ENCODE peak calls at places on chromosome 6, in five cellular contexts. F is AG10803, N is left lung, S is type B pancreatic cell, Y is heart left ventricle. G is an unnamed sample.

GRCh38 chr6:158869010-158869603 is 49.9 kb upstream of the EZR start:
- DNase-seq in F (no peak), N (no peak), S (no peak), Y (no peak), G (peak)

GRCh38 chr6:110064744-110065524 is 86.8 kb downstream of the GPR6 start:
- DNase-seq in F (no peak), N (no peak), S (no peak), Y (no peak), G (no peak)

GRCh38 chr6:111952326-111952725 is 79.1 kb upstream of the FYN start:
- DNase-seq in F (no peak), N (no peak), S (no peak), Y (no peak), G (no peak)

GRCh38 chr6:115643762-115644161 is 416.9 kb downstream of the FRK start:
- DNase-seq in F (peak), N (no peak), S (no peak), Y (no peak), G (no peak)

GRCh38 chr6:21999012-21999528 is 297.8 kb downstream of the PRL start:
- DNase-seq in F (peak), N (no peak), S (no peak), Y (peak), G (no peak)

GRCh38 chr6:19845271-19846046 is 8.3 kb downstream of the ID4 start:
- DNase-seq in F (peak), N (no peak), S (no peak), Y (no peak), G (no peak)

GRCh38 chr6:35058827-35059522 is 82.2 kb downstream of the TCP11 start:
- DNase-seq in F (no peak), N (no peak), S (no peak), Y (no peak), G (no peak)

GRCh38 chr6:155256122-155256795 is 7.6 kb upstream of the CLDN20 start:
- DNase-seq in F (peak), N (no peak), S (no peak), Y (no peak), G (no peak)

GRCh38 chr6:158819213-158819976 is at the start of gene EZR:
- DNase-seq in F (peak), N (peak), S (peak), Y (peak), G (no peak)

GRCh38 chr6:6851059-6851658 is 256.6 kb upstream of the RREB1 start:
- DNase-seq in F (peak), N (peak), S (no peak), Y (peak), G (peak)

GRCh38 chr6:16408766-16409165 is 170.4 kb downstream of the GMPR start:
- DNase-seq in F (no peak), N (no peak), S (no peak), Y (no peak), G (no peak)

GRCh38 chr6:1271071-1271763 is 40.7 kb upstream of the FOXQ1 start:
- DNase-seq in F (no peak), N (no peak), S (no peak), Y (no peak), G (no peak)

GRCh38 chr6:166656269-166657206 is 29.5 kb upstream of the RPS6KA2 start:
- DNase-seq in F (peak), N (no peak), S (no peak), Y (no peak), G (no peak)

GRCh38 chr6:170290306-170291128 is at the start of gene DLL1:
- DNase-seq in F (peak), N (no peak), S (no peak), Y (peak), G (no peak)

GRCh38 chr6:76814496-76815458 is 648.5 kb downstream of the HTR1B start:
- DNase-seq in F (peak), N (no peak), S (no peak), Y (no peak), G (no peak)

GRCh38 chr6:33313105-33313708 is 671 bp downstream of the TAPBP start:
- DNase-seq in F (no peak), N (peak), S (no peak), Y (peak), G (no peak)

GRCh38 chr6:43178150-43178549 is 3.8 kb upstream of the CUL9 start:
- DNase-seq in F (no peak), N (no peak), S (no peak), Y (no peak), G (no peak)
- TF ChIP-seq CTCF in F (no peak), N (no peak), S (no peak), Y (no peak), G (no peak)

GRCh38 chr6:116680880-116681672 is at the start of gene KPNA5:
- DNase-seq in F (peak), N (peak), S (peak), Y (peak), G (no peak)
- TF ChIP-seq CTCF in F (no peak), N (no peak), S (no peak), Y (no peak), G (no peak)

GRCh38 chr6:150058231-150058792 is 10.6 kb downstream of the ULBP3 start:
- DNase-seq in F (no peak), N (no peak), S (no peak), Y (no peak), G (no peak)

GRCh38 chr6:150057501-150057951 is 11.4 kb downstream of the ULBP3 start:
- DNase-seq in F (no peak), N (no peak), S (no peak), Y (no peak), G (no peak)

GRCh38 chr6:150056156-150056555 is 12.8 kb downstream of the ULBP3 start:
- DNase-seq in F (no peak), N (no peak), S (no peak), Y (no peak), G (no peak)

GRCh38 chr6:150056916-150057315 is 12.0 kb downstream of the ULBP3 start:
- DNase-seq in F (no peak), N (no peak), S (no peak), Y (no peak), G (no peak)

DNA sequence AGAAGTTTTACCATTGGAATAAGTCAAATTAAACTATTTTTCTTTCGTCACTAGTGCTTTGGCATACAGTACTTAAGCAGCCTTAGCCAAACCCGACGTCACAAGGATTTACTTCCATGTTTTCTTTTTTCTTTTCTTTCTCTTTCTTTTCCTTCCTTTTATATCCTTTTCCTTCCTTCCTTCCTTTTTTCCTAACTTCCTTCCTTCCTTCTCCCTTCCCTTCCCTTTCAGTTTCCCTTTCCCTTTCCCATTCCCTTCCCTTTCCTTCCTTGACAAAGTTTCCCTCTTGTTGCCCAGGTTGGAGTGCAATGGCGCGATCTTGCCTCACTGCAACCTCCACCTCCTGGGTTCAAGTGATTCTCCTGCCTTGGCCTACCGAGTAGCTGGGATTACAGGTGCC is 9.9 kb downstream of the ULBP3 start:
- DNase-seq in F (no peak), N (no peak), S (no peak), Y (no peak), G (no peak)
- TF ChIP-seq CTCF in F (no peak), N (no peak), S (no peak), Y (no peak), G (no peak)

DNA sequence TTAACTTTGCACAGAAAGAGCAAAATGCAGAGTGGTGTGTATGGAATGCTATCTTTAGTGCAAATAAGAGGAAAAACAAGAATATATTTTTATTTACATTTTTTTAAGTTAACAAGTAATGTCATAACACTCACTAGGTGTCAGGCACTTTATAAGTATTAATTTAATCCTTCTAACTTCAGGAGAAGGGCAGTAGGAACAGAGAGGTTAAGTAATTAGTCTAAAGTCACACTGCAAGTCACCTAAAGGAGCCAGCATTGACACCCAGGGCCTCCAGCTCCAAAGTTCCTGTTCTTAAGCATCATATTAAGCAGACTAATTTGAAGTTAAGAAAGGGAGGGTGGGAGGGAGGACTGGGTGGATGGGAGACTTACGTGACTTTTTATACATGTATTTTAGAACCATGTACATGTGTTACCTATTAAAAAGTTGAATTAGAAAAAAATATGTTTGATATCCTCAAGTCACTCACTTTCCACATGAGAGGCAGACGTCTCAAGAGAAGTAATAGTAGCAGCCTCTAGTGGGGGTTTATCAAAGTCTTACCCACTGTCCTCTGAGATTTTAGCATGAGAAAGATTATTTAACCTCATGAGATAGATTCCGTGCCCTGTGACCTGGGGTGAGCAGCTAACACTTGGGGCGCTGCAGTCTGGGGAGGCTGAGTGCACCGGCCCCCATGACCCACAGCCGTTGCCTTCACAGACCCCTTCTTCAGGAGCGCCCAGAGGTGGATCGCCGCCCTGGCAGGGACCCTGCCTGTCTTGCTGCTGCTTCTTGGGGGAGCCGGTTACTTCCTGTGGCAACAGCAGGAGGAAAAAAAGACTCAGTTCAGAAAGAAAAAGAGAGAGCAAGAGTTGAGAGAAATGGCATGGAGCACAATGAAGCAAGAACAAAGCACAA is 7.0 kb downstream of the BTN3A1 start:
- DNase-seq in F (no peak), N (no peak), S (no peak), Y (no peak), G (no peak)
- TF ChIP-seq CTCF in F (no peak), N (no peak), S (no peak), Y (no peak), G (no peak)

GRCh38 chr6:91569071-91569470 is 982.2 kb upstream of the MAP3K7 start:
- DNase-seq in F (no peak), N (no peak), S (no peak), Y (no peak), G (no peak)
- TF ChIP-seq CTCF in F (no peak), N (no peak), S (no peak), Y (no peak), G (no peak)

DNA sequence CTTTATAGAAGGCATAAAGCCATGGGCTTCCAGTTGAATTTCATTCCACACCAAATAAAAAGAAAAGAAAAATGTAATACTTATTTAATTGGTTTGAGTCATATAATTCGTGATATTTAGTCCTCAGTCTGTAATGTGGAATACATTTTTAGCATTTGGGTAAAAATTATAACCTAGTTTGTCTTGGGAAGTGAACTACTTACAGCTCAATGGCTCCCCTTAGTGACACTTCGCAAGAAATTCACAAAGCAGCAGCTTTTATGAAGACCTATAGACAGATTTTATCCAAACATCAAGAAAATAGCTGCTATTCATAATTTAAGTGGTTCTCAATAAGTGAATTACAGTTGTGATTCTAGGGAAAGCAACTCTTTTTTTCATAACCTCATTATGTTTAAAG is 72.1 kb downstream of the RSPO3 start:
- DNase-seq in F (peak), N (no peak), S (no peak), Y (no peak), G (no peak)
- TF ChIP-seq CTCF in F (peak), N (peak), S (peak), Y (peak), G (peak)

GRCh38 chr6:84284428-84285033 is 57.1 kb upstream of the CEP162 start:
- DNase-seq in F (no peak), N (no peak), S (no peak), Y (no peak), G (no peak)
- TF ChIP-seq CTCF in F (peak), N (peak), S (peak), Y (no peak), G (peak)

GRCh38 chr6:98514073-98514720 is 320.2 kb upstream of the POU3F2 start:
- DNase-seq in F (no peak), N (no peak), S (no peak), Y (no peak), G (no peak)
- TF ChIP-seq CTCF in F (no peak), N (no peak), S (no peak), Y (no peak), G (peak)

GRCh38 chr6:36735110-36735971 is 37.7 kb downstream of the RAB44 start:
- DNase-seq in F (peak), N (peak), S (no peak), Y (peak), G (no peak)
- TF ChIP-seq CTCF in F (peak), N (no peak), S (no peak), Y (no peak), G (no peak)